ENCODE peak calls at places on chromosome 7, in four cellular contexts. I is tibial nerve, D is breast epithelium, X is A549. U is an unnamed sample.

GRCh38 chr7:133676805-133677370 is 424.0 kb downstream of the EXOC4 start:
- DNase-seq in I (no peak), D (no peak), X (no peak), U (peak)

GRCh38 chr7:94848531-94848930 is 58.9 kb upstream of the PPP1R9A start:
- DNase-seq in I (no peak), D (no peak), X (no peak), U (peak)

GRCh38 chr7:47473499-47474210 is 108.3 kb downstream of the TNS3 start:
- DNase-seq in I (no peak), D (no peak), X (no peak), U (no peak)

GRCh38 chr7:158614695-158615094 is 27.1 kb upstream of the PTPRN2 start:
- DNase-seq in I (no peak), D (no peak), X (no peak), U (peak)

GRCh38 chr7:41148521-41148951 is 554.4 kb downstream of the INHBA start:
- DNase-seq in I (no peak), D (no peak), X (no peak), U (peak)

GRCh38 chr7:137772221-137772620 is 74.6 kb downstream of the DGKI start:
- DNase-seq in I (no peak), D (no peak), X (no peak), U (no peak)

GRCh38 chr7:131653418-131654248 is 97.2 kb upstream of the PODXL start:
- DNase-seq in I (no peak), D (no peak), X (peak), U (no peak)

GRCh38 chr7:155964543-155964942 is 152.3 kb upstream of the SHH start:
- DNase-seq in I (no peak), D (no peak), X (no peak), U (no peak)

GRCh38 chr7:55130079-55130476 is 111.3 kb downstream of the EGFR start:
- DNase-seq in I (no peak), D (no peak), X (peak), U (peak)

GRCh38 chr7:26987338-26987737 is 108.5 kb downstream of the HOXA1 start:
- DNase-seq in I (no peak), D (no peak), X (no peak), U (no peak)

GRCh38 chr7:30771859-30772429 is 727 bp downstream of the MINDY4 start:
- DNase-seq in I (no peak), D (no peak), X (peak), U (peak)

GRCh38 chr7:1571261-1571650 is 1.4 kb upstream of the PSMG3 start:
- DNase-seq in I (peak), D (no peak), X (no peak), U (peak)
- H3K4me3 ChIP-seq in I (peak), D (peak), X (peak), U (peak)

GRCh38 chr7:101096957-101097347 is 11.7 kb downstream of the TRIM56 start:
- DNase-seq in I (no peak), D (no peak), X (no peak), U (no peak)

GRCh38 chr7:101096331-101096956 is 11.2 kb downstream of the TRIM56 start:
- DNase-seq in I (no peak), D (no peak), X (no peak), U (no peak)

GRCh38 chr7:101093907-101094306 is 8.6 kb downstream of the TRIM56 start:
- DNase-seq in I (no peak), D (no peak), X (no peak), U (peak)

GRCh38 chr7:101094376-101094775 is 9.1 kb downstream of the TRIM56 start:
- DNase-seq in I (no peak), D (no peak), X (no peak), U (no peak)

GRCh38 chr7:101094791-101095375 is 9.6 kb downstream of the TRIM56 start:
- DNase-seq in I (peak), D (no peak), X (peak), U (peak)
- TF ChIP-seq CTCF in I (peak), D (peak), X (peak), U (peak)

GRCh38 chr7:105017263-105018051 is 3.5 kb downstream of the KMT2E start:
- DNase-seq in I (no peak), D (no peak), X (no peak), U (no peak)

GRCh38 chr7:105020926-105021325 is 6.9 kb downstream of the KMT2E start:
- DNase-seq in I (no peak), D (no peak), X (no peak), U (no peak)

GRCh38 chr7:105022458-105022857 is 8.5 kb downstream of the KMT2E start:
- DNase-seq in I (no peak), D (no peak), X (no peak), U (no peak)

GRCh38 chr7:105016083-105017075 is 2.4 kb downstream of the KMT2E start:
- DNase-seq in I (no peak), D (no peak), X (no peak), U (peak)

DNA sequence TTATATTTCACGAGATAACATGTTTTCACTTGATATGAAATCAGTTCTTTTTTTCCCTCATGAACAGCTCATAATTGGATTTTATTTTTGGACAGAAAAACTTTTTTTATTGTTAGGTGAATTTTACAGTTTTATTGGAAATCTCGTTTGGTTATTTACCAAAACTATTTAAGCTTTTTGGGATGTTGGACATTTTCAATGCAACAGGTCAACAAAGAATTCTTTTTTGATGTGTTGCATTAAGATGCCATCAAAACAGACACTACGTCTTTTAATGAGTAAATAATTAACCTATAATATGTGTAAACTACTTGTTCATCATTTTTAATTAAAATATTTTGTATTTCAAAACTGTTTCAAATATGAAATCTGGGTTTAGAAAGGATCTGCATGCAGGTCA is 5.3 kb downstream of the KMT2E start:
- DNase-seq in I (no peak), D (no peak), X (no peak), U (no peak)
- H3K4me3 ChIP-seq in I (no peak), D (no peak), X (no peak), U (no peak)

DNA sequence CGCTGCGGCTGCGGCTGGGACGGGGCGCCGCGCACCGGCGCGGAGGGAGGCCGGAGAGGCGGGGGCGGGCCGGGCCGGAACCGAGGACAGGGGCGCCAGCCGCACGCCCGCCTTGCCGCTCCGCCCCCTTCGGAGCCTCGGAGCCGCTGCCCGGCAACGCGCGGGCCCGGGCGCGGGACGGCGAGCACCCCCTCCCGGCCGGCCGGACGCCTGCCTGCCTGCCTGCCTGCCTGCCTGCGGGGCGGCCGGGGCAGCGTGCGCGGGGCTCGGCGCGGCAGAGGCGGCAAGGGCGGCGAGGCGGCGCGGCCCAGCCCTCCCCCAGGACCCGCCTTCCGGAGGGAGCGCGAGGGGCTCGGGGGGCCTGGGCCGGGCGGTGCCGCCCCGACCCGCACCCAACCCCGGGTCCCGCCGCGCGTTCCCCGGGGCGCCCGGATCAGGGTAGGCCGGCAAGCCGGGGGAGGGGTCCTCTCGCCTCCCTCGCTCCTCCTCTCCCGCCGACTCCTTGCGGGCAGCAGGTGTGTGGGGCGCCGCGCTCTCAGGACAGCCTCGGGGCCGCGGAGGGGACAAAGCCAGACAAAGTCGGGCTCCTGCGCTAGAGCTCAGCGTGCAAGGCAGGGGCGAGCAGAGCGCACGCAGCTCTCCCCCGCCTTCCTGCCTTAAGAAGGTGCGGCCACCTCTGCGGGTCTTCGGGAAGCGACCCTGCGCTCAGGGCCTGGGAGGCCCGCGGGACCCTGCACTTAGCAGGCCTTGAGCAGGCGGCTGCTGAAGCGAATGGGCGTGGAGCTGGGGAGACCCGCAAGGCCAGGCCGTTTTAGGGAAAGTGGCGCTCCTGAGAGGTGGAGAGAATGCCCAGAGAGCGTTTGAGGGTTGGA is at the start of gene KIAA1549:
- DNase-seq in I (no peak), D (peak), X (peak), U (peak)
- TF ChIP-seq CTCF in I (peak), D (peak), X (peak), U (peak)

GRCh38 chr7:150514748-150515222 is at the start of gene GIMAP7:
- DNase-seq in I (no peak), D (no peak), X (no peak), U (no peak)
- H3K4me3 ChIP-seq in I (peak), D (peak), X (no peak), U (no peak)

GRCh38 chr7:21945374-21946227 is at the start of gene CDCA7L:
- DNase-seq in I (peak), D (peak), X (peak), U (peak)
- TF ChIP-seq CTCF in I (no peak), D (no peak), X (no peak), U (no peak)

DNA sequence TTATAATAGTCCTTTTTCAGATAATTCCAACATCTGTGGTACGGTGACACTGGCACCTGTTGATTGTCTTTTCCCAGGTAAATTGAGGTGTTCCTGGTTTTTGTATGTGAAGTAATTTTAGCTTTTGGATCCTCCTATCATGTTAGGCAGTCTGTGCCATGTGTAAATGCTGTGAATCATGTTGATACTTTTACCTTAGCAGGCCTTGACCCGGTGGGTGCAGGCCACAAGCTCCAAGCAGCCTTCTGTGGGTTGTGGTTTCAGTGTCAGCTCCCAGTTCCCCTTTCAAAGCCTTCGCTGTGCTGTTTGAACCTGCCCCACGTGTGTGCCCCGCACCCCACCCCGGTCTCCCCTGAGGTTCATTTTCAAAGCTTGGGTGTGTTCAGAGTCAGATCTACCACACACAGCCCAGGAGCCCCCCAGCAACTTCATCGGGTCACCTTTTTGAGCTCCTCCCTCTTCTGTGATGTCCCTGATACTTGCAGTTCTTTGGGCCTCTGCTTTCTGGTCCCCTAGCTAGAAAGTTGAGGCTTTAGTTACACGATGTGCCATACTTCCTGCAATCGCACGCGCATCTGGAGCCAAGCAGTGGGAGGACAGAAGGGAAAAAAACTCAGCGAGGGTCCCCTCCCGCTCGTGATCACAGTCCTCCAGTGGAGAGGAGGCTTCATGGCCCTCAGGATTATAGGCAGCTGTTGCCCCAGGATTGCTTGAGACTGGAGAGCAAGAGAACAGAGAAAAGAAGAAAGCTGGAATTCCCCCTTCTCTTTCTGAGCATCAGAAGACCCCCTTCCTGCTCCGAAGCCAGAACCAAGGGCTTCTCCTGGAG is 8.7 kb upstream of the BHLHA15 start:
- DNase-seq in I (no peak), D (no peak), X (no peak), U (peak)
- H3K4me3 ChIP-seq in I (no peak), D (no peak), X (no peak), U (no peak)

GRCh38 chr7:422191-422885 is 97.3 kb downstream of the PDGFA start:
- DNase-seq in I (no peak), D (no peak), X (no peak), U (no peak)
- TF ChIP-seq CTCF in I (no peak), D (no peak), X (no peak), U (no peak)

DNA sequence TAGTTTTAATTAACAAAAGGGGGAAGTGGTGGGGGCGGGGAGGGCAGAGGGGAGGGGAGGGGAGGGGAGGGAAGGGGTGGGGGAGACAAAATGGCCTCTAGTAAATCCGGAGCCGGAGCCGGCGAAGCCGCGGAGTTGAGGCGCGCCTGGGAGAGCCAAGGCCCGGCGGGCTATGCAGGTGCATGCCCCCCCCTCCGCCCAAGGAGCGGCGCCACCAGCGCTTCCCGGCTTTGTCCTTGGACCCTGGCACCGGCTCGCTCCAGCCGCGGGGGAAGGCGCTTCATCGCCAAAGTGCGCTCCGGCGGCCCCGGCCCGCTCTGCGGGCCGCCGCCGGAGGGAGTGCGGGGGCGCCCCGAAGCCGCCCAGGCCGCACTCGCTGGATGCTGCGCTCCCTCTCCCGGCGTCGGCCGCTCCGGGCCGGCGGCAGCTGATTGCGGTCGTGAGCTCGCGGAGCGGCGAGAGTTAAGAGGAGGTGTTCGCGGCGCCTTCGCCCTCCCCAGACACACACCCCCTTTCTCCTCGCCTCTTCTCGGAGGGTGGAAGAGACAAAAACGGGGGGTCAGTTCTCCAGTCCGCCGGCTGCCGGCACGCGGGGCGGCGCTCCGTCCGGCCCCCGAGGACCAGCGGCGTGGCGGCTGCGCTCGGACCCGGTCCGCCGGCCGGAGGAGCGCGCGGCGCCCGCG is at the start of gene LRRC4:
- DNase-seq in I (no peak), D (no peak), X (no peak), U (peak)
- H3K4me3 ChIP-seq in I (peak), D (peak), X (no peak), U (peak)

GRCh38 chr7:36283171-36283570 is 106.5 kb upstream of the ANLN start:
- DNase-seq in I (no peak), D (no peak), X (no peak), U (no peak)

GRCh38 chr7:36279926-36280315 is 109.7 kb upstream of the ANLN start:
- DNase-seq in I (no peak), D (no peak), X (no peak), U (no peak)

GRCh38 chr7:36279251-36279925 is 110.3 kb upstream of the ANLN start:
- DNase-seq in I (no peak), D (no peak), X (no peak), U (no peak)

GRCh38 chr7:36281945-36282727 is 107.5 kb upstream of the ANLN start:
- DNase-seq in I (no peak), D (no peak), X (no peak), U (no peak)

DNA sequence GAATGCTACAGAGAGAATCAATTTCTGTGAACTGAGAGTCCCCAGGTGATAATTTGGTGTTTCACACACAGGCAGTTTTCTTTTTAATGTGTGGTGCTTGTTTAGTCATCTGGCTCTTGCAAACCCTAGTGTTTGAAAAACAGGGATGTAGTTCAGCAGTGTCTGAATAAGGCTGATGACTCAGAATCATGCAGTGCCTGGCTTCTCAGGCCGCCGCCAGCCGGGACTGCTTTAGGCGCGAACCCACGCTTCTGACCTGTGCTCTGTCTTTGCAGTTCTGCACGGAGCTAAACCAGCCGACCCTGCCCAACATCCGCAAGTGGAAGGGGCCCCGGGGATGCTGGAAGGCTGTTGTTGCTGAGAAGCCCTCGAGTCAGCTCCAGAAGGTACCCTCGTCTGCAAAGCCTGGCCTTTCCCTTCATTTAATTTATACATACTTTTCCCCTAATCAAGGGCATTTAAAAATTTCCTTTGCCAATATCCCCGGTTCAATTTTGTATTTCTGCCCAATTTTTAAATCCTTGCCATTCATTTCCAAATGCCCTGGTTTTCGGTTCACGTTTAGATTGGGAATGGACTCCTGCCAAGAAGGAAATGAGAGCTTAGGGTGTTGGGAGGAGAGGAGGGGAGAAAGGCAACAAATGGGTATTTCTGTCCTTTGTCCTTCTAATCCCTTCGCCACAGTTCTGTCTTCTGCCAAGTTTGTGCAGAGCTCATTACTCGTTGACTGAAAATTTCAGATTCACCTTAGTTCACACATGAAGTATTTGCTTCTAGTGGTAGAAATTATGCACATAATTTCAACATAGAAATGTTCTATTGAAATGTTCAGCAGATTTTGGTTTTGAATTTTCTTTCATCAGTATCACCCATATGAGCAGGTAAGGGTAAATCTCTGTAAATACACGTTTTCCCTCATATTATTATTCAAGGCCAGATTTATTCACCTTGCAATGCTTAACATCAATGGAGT is 108.5 kb upstream of the ANLN start:
- DNase-seq in I (peak), D (no peak), X (peak), U (peak)
- TF ChIP-seq CTCF in I (no peak), D (no peak), X (no peak), U (peak)

U was measured in epithelial cell of esophagus.